ENCODE peak calls at places on chromosome 15, in four cellular contexts. S is ascending aorta, B is Karpas-422, L is small intestine. C is an unnamed sample.
A peak's percentile ranks its signal among the peaks of the same experiment; 100 is the strongest.

GRCh38 chr15:58574612-58575011 is 142.8 kb downstream of the LIPC start:
- DNase-seq in S (no peak), L (peak; percentile 92), B (no peak), C (no peak)

GRCh38 chr15:45110256-45110820 is 3.6 kb downstream of the DUOX2 start:
- DNase-seq in S (no peak), L (no peak), B (no peak), C (no peak)

GRCh38 chr15:32909431-32909830 is 191.6 kb downstream of the GREM1 start:
- DNase-seq in B (no peak), S (no peak), L (no peak), C (no peak)

GRCh38 chr15:83810110-83810509 is 156.2 kb downstream of the ADAMTSL3 start:
- DNase-seq in B (no peak), L (no peak), S (no peak), C (no peak)

GRCh38 chr15:22949074-22949547 is 31.1 kb downstream of the CYFIP1 start:
- DNase-seq in L (no peak), B (no peak), S (no peak), C (no peak)

GRCh38 chr15:25247418-25248030 is 191.3 kb downstream of the UBE3A start:
- DNase-seq in S (no peak), L (no peak), B (no peak), C (peak; percentile 27)

GRCh38 chr15:73538563-73539211 is 94.5 kb downstream of the NPTN start:
- DNase-seq in B (no peak), L (no peak), S (no peak), C (no peak)

GRCh38 chr15:65666257-65666656 is 44.5 kb downstream of the SLC24A1 start:
- DNase-seq in B (no peak), S (no peak), L (no peak), C (no peak)

GRCh38 chr15:68423359-68424028 is 8.5 kb downstream of the ITGA11 start:
- DNase-seq in L (no peak), B (no peak), S (no peak), C (no peak)

GRCh38 chr15:101133751-101134261 is 118.0 kb downstream of the CHSY1 start:
- DNase-seq in L (no peak), B (no peak), S (no peak), C (no peak)

GRCh38 chr15:37142371-37142770 is 42.0 kb upstream of the MEIS2 start:
- DNase-seq in B (no peak), S (no peak), L (no peak), C (no peak)

GRCh38 chr15:48411971-48412591 is 80.9 kb downstream of the DUT start:
- DNase-seq in L (no peak), B (no peak), S (no peak), C (no peak)

GRCh38 chr15:31277335-31278055 is 49.1 kb upstream of the KLF13 start:
- DNase-seq in B (no peak), S (no peak), L (no peak), C (no peak)

GRCh38 chr15:78098131-78098755 is 5.9 kb downstream of the SH2D7 start:
- DNase-seq in B (no peak), S (no peak), L (no peak), C (no peak)

GRCh38 chr15:31365655-31366127 is 39.1 kb downstream of the KLF13 start:
- DNase-seq in S (peak; percentile 88), L (peak; percentile 98), B (peak; percentile 84), C (peak; percentile 88)

GRCh38 chr15:89526181-89526580 is 29.8 kb upstream of the RHCG start:
- DNase-seq in L (no peak), S (no peak), B (no peak), C (no peak)
- H3K4me3 ChIP-seq in L (no peak overlapping the region), S (no peak overlapping the region), B (no peak overlapping the region), C (no peak overlapping the region)

GRCh38 chr15:99704444-99704838 is 28.8 kb downstream of the LYSMD4 start:
- DNase-seq in S (no peak), L (peak; percentile 87), B (peak; percentile 95), C (no peak)

GRCh38 chr15:99707481-99708270 is 25.6 kb downstream of the LYSMD4 start:
- DNase-seq in S (no peak), L (no peak), B (no peak), C (no peak)

GRCh38 chr15:99706557-99707303 is 26.5 kb downstream of the LYSMD4 start:
- DNase-seq in L (no peak), B (no peak), S (no peak), C (no peak)

GRCh38 chr15:99702895-99703602 is 30.2 kb downstream of the LYSMD4 start:
- DNase-seq in B (no peak), S (no peak), L (no peak), C (no peak)

GRCh38 chr15:99703603-99704443 is 29.4 kb downstream of the LYSMD4 start:
- DNase-seq in S (no peak), B (peak; percentile 63), L (peak; percentile 47), C (no peak)
- H3K4me3 ChIP-seq in S (peak overlapping the region; percentile 23), B (no peak overlapping the region), L (no peak overlapping the region), C (no peak overlapping the region)

GRCh38 chr15:93583533-93583932 is 494.5 kb upstream of the RGMA start:
- DNase-seq in S (no peak), B (no peak), L (no peak), C (no peak)
- H3K4me3 ChIP-seq in S (no peak overlapping the region), B (no peak overlapping the region), L (no peak overlapping the region), C (no peak overlapping the region)

GRCh38 chr15:57033715-57034439 is 115.4 kb downstream of the TCF12 start:
- DNase-seq in B (no peak), L (no peak), S (no peak), C (no peak)

GRCh38 chr15:57036352-57036751 is 117.9 kb downstream of the TCF12 start:
- DNase-seq in S (no peak), L (no peak), B (no peak), C (no peak)

GRCh38 chr15:57037548-57037947 is 119.1 kb downstream of the TCF12 start:
- DNase-seq in S (no peak), L (no peak), B (no peak), C (no peak)

GRCh38 chr15:57034613-57035012 is 116.2 kb downstream of the TCF12 start:
- DNase-seq in B (no peak), L (no peak), S (no peak), C (no peak)

DNA sequence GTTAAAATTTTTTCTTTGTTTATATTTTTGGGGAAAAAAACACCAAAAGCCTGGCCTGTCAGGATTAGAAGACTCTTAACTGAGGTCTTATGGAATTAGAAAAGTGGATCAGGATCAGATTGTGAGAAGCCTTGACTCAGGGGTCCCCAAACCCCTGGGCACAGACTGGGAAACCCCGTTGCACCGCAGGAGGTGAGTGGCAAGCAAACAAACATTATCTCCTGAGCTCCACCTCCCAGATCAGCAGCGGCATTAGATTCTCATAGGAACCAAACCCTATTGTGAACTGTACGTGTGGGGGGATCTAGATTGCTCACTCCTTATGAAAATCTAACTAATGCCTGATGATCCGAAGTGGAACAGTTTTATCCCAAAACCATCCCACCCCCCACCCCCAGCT is 117.2 kb downstream of the TCF12 start:
- DNase-seq in S (no peak), B (no peak), L (no peak), C (no peak)
- H3K4me3 ChIP-seq in S (no peak overlapping the region), B (no peak overlapping the region), L (no peak overlapping the region), C (no peak overlapping the region)

DNA sequence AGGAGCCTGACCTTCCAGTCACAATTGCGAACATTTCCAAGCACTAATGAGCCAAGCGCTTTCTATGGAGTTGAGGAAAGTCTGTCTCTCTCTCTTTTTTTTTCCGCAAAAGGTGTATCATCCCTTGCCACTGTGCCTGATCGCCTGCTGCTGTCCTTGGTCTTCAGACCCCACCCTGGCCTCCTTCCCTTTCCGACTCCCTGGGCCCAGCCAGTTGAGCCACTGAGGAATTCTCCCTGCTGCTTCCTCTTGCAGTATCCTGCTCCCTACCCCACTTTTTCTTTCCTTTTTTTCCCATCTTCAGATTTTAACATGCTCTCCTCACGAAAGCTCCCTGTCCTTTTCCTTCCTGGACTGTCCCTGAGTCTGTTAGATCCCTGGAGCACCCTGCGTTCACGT is 396.5 kb upstream of the C2CD4B start:
- DNase-seq in S (no peak), L (peak; percentile 42), B (no peak), C (no peak)
- H3K4me3 ChIP-seq in S (no peak overlapping the region), L (peak overlapping the region; percentile 52), B (no peak overlapping the region), C (no peak overlapping the region)

GRCh38 chr15:49877871-49878511 is 241.0 kb downstream of the ATP8B4 start:
- DNase-seq in B (no peak), L (no peak), S (no peak), C (no peak)
- H3K4me3 ChIP-seq in B (no peak overlapping the region), L (no peak overlapping the region), S (peak overlapping the region; percentile 3), C (no peak overlapping the region)

C was measured in pancreas.